ENCODE peak calls at places on chromosomes 13 and 19, in six cellular contexts. C is thoracic aorta; U is A673; Z is CD8-positive, alpha-beta T cell; S is upper lobe of right lung; N is cardiac muscle cell. R is an unnamed sample.

GRCh38 chr19:13428352-13428751 is 77.9 kb downstream of the CACNA1A start:
- DNase-seq in Z (no peak), N (peak; percentile 17), U (peak; percentile 35), C (no peak), S (peak; percentile 33), R (no peak)

GRCh38 chr13:98315466-98315865 is 138.4 kb upstream of the RNF113B start:
- DNase-seq in Z (no peak), S (no peak), U (peak; percentile 46), N (no peak), C (no peak), R (no peak)

GRCh38 chr13:76887070-76887563 is 912 bp upstream of the KCTD12 start:
- DNase-seq in Z (no peak), S (no peak), U (no peak), N (peak; percentile 79), C (no peak), R (no peak)

GRCh38 chr13:48576448-48576993 is 43.6 kb upstream of the RCBTB2 start:
- DNase-seq in U (no peak), N (no peak), Z (no peak), C (no peak), S (no peak), R (no peak)

GRCh38 chr13:75762066-75762937 is 126.2 kb downstream of the LMO7 start:
- DNase-seq in C (no peak), U (no peak), S (no peak), N (no peak), Z (peak; percentile 27), R (no peak)

GRCh38 chr19:41688098-41688497 is at the start of gene CEACAM7:
- DNase-seq in C (no peak), S (no peak), U (no peak), N (no peak), Z (no peak), R (no peak)

GRCh38 chr19:31718898-31719297 is 369.7 kb upstream of the TSHZ3 start:
- DNase-seq in U (no peak), Z (no peak), S (no peak), C (no peak), N (no peak), R (no peak)

GRCh38 chr13:27054760-27055159 is 116.9 kb downstream of the USP12 start:
- DNase-seq in S (no peak), Z (no peak), U (no peak), C (no peak), N (no peak), R (no peak)

GRCh38 chr19:55376381-55376933 is at the start of gene TMEM190:
- DNase-seq in C (no peak), S (no peak), Z (no peak), N (no peak), U (no peak), R (no peak)

GRCh38 chr19:55112781-55113569 is 4.5 kb downstream of the PPP1R12C start:
- DNase-seq in S (peak; percentile 60), C (no peak), N (no peak), Z (no peak), U (no peak), R (no peak)

GRCh38 chr13:45120967-45121366 is 657 bp downstream of the GTF2F2 start:
- DNase-seq in C (no peak), U (no peak), Z (no peak), N (no peak), S (no peak), R (no peak)
- TF ChIP-seq CTCF in C (no peak), U (no peak), Z (no peak), N (no peak), S (no peak), R (no peak)

DNA sequence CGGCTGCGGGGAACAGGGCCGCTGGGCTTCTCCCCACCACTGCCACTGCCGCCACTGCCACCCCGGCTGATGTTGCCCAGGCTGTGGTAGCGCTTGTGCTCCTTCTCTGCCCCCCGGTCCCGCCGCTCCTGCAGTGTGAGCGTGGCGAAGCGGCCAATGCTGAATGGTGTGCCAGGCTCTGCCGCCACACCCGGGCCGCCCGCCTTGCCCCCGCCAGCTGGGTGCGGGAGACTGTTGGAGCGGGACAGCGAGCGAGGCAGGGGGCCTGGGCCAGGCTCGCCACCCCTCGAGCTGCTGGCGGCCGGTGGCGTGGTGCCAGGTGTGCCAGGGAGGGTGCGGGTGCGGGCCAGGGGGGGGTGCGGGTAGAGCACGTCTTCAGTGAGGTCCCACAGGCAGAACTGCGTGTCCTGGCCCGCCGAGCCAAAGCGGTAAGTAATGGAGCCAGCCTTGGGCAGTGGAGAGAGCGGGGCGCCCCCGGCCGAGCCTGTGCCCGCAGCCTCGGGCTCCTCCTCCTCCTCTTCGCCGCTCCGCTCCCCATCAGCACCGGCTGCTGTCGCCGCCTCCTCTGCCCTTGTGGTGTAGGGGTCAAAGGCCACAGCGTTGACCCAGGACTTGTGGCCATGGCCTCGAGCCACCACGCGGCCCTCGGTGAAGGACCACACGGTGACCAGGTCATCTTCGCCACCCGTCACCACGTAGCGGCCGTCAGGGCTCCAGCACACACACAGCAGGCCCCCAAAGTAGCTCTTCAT is 3.7 kb upstream of the DMPK start:
- DNase-seq in S (no peak), C (no peak), N (no peak), Z (no peak), U (no peak), R (no peak)
- H3K4me1 ChIP-seq in S (peaks cover 9% of the 10 kb centered on the region), C (peaks cover 17% of the 10 kb centered on the region), N (peaks cover 36% of the 10 kb centered on the region), Z (peaks cover 5% of the 10 kb centered on the region), U (no peaks in the 10 kb centered on the region), R (peaks cover 18% of the 10 kb centered on the region)

GRCh38 chr19:11942008-11942842 is 17.3 kb downstream of the ZNF700 start:
- DNase-seq in S (no peak), Z (no peak), U (no peak), C (no peak), N (no peak), R (no peak)
- H3K9me3 ChIP-seq in S (peaks cover 74% of the 10 kb centered on the region), Z (peaks cover 48% of the 10 kb centered on the region), U (peaks cover 67% of the 10 kb centered on the region), C (peaks cover 90% of the 10 kb centered on the region), N (no peaks in the 10 kb centered on the region), R (peaks cover 90% of the 10 kb centered on the region)

GRCh38 chr13:61880576-61881283 is 465.1 kb upstream of the PCDH20 start:
- DNase-seq in Z (no peak), C (no peak), N (peak; percentile 66), S (no peak), U (peak; percentile 73), R (no peak)
- TF ChIP-seq CTCF in Z (no peak), C (no peak), N (peak; percentile 44), S (peak; percentile 55), U (peak; percentile 82), R (peak; percentile 56)

DNA sequence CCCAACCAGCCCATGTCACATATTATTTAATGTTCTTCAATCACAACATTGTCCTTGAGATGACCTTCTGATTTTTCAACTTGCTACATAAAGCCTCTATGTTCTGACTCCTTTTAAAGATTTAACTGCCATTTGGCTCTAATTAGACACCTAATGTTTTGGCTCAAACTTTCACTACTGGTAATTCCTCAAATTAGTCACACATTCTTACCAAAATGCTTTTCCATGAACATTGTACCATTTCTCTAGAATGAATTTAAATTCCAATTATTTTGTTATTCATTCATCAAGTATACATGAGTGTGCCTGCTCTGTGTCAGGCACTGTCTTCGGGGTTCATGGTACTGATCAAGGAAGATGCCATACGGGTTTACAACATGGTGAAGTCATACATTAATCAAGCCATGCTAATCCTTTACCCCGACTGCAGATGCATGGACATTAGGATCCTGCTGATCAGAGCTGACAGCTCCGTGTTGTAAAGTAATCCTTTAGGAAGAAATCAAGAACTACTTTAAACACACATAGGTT is 69.1 kb upstream of the POSTN start:
- DNase-seq in S (no peak), N (no peak), U (peak; percentile 70), C (no peak), Z (no peak), R (no peak)
- H3K4me1 ChIP-seq in S (no peaks in the 10 kb centered on the region), N (no peaks in the 10 kb centered on the region), U (peaks cover 21% of the 10 kb centered on the region), C (no peaks in the 10 kb centered on the region), Z (no peaks in the 10 kb centered on the region), R (no peaks in the 10 kb centered on the region)

DNA sequence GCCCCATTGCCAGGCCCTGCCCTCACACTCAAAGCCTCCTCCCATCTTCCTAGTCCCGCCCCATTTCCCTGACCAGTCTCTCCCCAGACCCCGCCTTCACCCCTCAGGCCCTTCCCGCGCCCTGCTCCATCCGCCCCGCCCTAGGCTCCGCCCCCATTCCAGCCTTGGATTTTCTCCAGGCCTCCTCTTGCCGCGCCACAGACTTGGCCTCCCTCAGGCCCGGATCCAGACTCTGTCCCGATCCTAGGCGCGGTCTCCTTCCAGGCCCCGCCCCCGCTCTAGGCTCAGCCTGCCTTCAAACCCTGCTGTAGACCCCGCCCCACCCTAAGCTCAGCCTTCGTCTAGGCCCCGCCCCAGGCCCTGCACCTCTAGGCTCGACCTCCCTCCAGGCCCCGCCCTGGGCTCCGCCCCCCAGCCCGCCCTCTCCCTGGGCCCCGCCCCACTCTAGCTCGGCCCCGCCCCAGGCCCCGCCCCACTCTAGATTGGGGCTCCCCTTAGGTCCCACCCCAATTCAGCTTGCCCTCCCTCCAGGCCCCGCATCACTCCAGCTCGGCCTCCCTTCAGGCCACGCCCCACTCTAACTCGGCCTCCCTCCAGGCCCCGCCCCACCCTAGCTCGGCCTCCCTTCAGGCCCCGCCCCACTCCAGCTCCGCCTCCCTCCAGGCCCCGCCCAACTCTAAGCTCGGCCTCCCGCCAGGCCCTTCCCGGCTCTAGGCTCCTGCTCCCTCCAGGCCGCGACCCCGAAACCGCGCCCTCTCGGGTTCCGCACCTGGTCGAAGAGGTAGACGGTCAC is 18.5 kb downstream of the LMTK3 start:
- DNase-seq in Z (peak; percentile 88), N (peak; percentile 96), S (peak; percentile 98), C (peak; percentile 87), U (peak; percentile 98), R (peak; percentile 97)
- H3K9me3 ChIP-seq in Z (no peaks in the 10 kb centered on the region), N (no peaks in the 10 kb centered on the region), S (no peaks in the 10 kb centered on the region), C (no peaks in the 10 kb centered on the region), U (no peaks in the 10 kb centered on the region), R (no peaks in the 10 kb centered on the region)